ENCODE peak calls at places on chromosomes 1 and 21, in six cellular contexts. One of them, this sample, is unnamed.

GRCh38 chr1:206514821-206515387 is 7.6 kb downstream of the RASSF5 start:
- DNase-seq in IMR-90: no peak
- DNase-seq in H9: no peak
- DNase-seq in neuronal stem cell: no peak
- DNase-seq in H1: no peak
- DNase-seq in mesenchymal stem cell: no peak
- DNase-seq in this sample: no peak

GRCh38 chr1:53410691-53411090 is 48.5 kb upstream of the DMRTB1 start:
- DNase-seq in IMR-90: no peak
- DNase-seq in H9: no peak
- DNase-seq in neuronal stem cell: no peak
- DNase-seq in H1: no peak
- DNase-seq in mesenchymal stem cell: no peak
- DNase-seq in this sample: no peak

GRCh38 chr21:38619865-38620513 is 121.7 kb upstream of the ERG start:
- DNase-seq in IMR-90: no peak
- DNase-seq in H9: no peak
- DNase-seq in neuronal stem cell: no peak
- DNase-seq in H1: no peak
- DNase-seq in mesenchymal stem cell: no peak
- DNase-seq in this sample: no peak

GRCh38 chr1:243974451-243975292 is 76.4 kb upstream of the ZBTB18 start:
- DNase-seq in IMR-90: peak
- DNase-seq in H9: no peak
- DNase-seq in neuronal stem cell: no peak
- DNase-seq in H1: peak
- DNase-seq in mesenchymal stem cell: peak
- DNase-seq in this sample: peak

GRCh38 chr1:37161171-37161570 is 126.9 kb upstream of the GRIK3 start:
- DNase-seq in IMR-90: no peak
- DNase-seq in H9: no peak
- DNase-seq in neuronal stem cell: no peak
- DNase-seq in H1: no peak
- DNase-seq in mesenchymal stem cell: no peak
- DNase-seq in this sample: no peak

GRCh38 chr1:231808990-231809389 is 182.4 kb downstream of the DISC1 start:
- DNase-seq in IMR-90: peak
- DNase-seq in H9: no peak
- DNase-seq in neuronal stem cell: no peak
- DNase-seq in H1: no peak
- DNase-seq in mesenchymal stem cell: peak
- DNase-seq in this sample: peak

GRCh38 chr1:48109390-48110009 is 112.3 kb upstream of the TRABD2B start:
- DNase-seq in IMR-90: peak
- DNase-seq in H9: no peak
- DNase-seq in neuronal stem cell: peak
- DNase-seq in H1: no peak
- DNase-seq in mesenchymal stem cell: peak
- DNase-seq in this sample: peak

GRCh38 chr1:34060331-34060730 is 104.7 kb downstream of the CSMD2 start:
- DNase-seq in IMR-90: no peak
- DNase-seq in H9: no peak
- DNase-seq in neuronal stem cell: no peak
- DNase-seq in H1: no peak
- DNase-seq in mesenchymal stem cell: no peak
- DNase-seq in this sample: no peak

GRCh38 chr1:10122926-10123325 is 87.4 kb upstream of the KIF1B start:
- DNase-seq in IMR-90: peak
- DNase-seq in H9: no peak
- DNase-seq in neuronal stem cell: no peak
- DNase-seq in H1: no peak
- DNase-seq in mesenchymal stem cell: peak
- DNase-seq in this sample: no peak

GRCh38 chr1:49048188-49048587 is 271.5 kb upstream of the BEND5 start:
- DNase-seq in IMR-90: no peak
- DNase-seq in H9: no peak
- DNase-seq in neuronal stem cell: no peak
- DNase-seq in H1: no peak
- DNase-seq in mesenchymal stem cell: no peak
- DNase-seq in this sample: peak

GRCh38 chr1:112817555-112818373 is 102.6 kb upstream of the PPM1J start:
- DNase-seq in IMR-90: no peak
- DNase-seq in H9: peak
- DNase-seq in neuronal stem cell: no peak
- DNase-seq in H1: peak
- DNase-seq in mesenchymal stem cell: no peak
- DNase-seq in this sample: peak

GRCh38 chr1:180567664-180568063 is 8.9 kb downstream of the OVAAL start:
- DNase-seq in IMR-90: no peak
- DNase-seq in H9: no peak
- DNase-seq in neuronal stem cell: no peak
- DNase-seq in H1: no peak
- DNase-seq in mesenchymal stem cell: no peak
- DNase-seq in this sample: no peak

GRCh38 chr1:40633563-40634376 is 31.7 kb downstream of the RIMS3 start:
- DNase-seq in IMR-90: no peak
- DNase-seq in H9: no peak
- DNase-seq in neuronal stem cell: no peak
- DNase-seq in H1: no peak
- DNase-seq in mesenchymal stem cell: no peak
- DNase-seq in this sample: no peak

GRCh38 chr1:117567976-117568375 is 37.9 kb upstream of the TENT5C start:
- DNase-seq in IMR-90: no peak
- DNase-seq in H9: no peak
- DNase-seq in neuronal stem cell: no peak
- DNase-seq in H1: peak
- DNase-seq in mesenchymal stem cell: no peak
- DNase-seq in this sample: no peak

GRCh38 chr21:37578471-37579126 is 212.0 kb downstream of the DYRK1A start:
- DNase-seq in IMR-90: no peak
- DNase-seq in H9: no peak
- DNase-seq in neuronal stem cell: no peak
- DNase-seq in H1: no peak
- DNase-seq in mesenchymal stem cell: no peak
- DNase-seq in this sample: no peak

GRCh38 chr1:47449702-47450552 is 12.1 kb downstream of the FOXD2 start:
- DNase-seq in IMR-90: no peak
- DNase-seq in H9: peak
- DNase-seq in neuronal stem cell: no peak
- DNase-seq in H1: peak
- DNase-seq in mesenchymal stem cell: no peak
- DNase-seq in this sample: peak

GRCh38 chr1:55720243-55720642 is 505.1 kb upstream of the USP24 start:
- DNase-seq in IMR-90: peak
- DNase-seq in H9: no peak
- DNase-seq in neuronal stem cell: no peak
- DNase-seq in H1: no peak
- DNase-seq in mesenchymal stem cell: peak
- DNase-seq in this sample: no peak

GRCh38 chr1:198121058-198121829 is 35.6 kb upstream of the NEK7 start:
- DNase-seq in IMR-90: peak
- DNase-seq in H9: no peak
- DNase-seq in neuronal stem cell: no peak
- DNase-seq in H1: no peak
- DNase-seq in mesenchymal stem cell: peak
- DNase-seq in this sample: peak

GRCh38 chr1:22500476-22500875 is 48.8 kb downstream of the ZBTB40 start:
- DNase-seq in IMR-90: peak
- DNase-seq in H9: no peak
- DNase-seq in neuronal stem cell: no peak
- DNase-seq in H1: no peak
- DNase-seq in mesenchymal stem cell: peak
- DNase-seq in this sample: peak

GRCh38 chr1:206975313-206975712 is 5.1 kb upstream of the FCAMR start:
- DNase-seq in IMR-90: no peak
- DNase-seq in H9: no peak
- DNase-seq in neuronal stem cell: no peak
- DNase-seq in H1: no peak
- DNase-seq in mesenchymal stem cell: no peak
- DNase-seq in this sample: no peak

GRCh38 chr21:33396966-33397365 is 6.2 kb upstream of the IFNGR2 start:
- DNase-seq in IMR-90: peak
- DNase-seq in H9: no peak
- DNase-seq in neuronal stem cell: no peak
- DNase-seq in H1: no peak
- DNase-seq in mesenchymal stem cell: peak
- DNase-seq in this sample: no peak

DNA sequence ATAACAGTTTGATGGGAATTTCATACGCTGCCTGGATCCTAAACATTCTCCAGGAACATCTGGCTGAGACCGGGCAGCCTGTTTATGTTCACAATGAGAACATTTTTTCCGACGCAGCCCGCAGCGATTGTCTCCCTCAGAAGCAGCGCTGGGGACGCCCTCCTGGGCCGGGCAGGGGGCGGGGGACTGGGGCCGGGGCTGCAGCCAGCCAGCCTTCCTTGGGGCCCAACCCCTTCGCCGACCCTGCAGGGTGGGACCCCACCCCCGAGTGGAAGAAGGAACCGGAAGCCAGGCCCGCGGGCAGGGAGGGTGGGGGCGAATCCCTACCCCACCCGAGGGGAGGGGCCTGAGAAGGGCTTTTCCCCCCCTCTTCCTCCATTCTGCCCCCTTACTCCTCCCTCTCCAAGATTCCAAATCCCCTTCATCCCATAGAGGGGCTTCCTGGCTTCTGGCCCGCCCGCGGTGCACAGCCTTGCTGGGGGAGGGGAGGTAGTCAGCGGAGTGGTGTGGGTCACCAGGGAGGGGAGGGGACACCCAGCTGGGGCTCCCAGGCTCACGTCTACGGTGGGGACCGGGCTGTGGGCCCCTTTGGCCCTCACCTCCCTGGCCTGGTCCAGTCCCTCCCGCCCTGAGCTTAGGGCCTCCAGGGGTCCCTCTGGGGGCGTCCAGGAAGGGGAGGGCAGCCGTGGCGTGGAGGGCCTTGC is 60.6 kb downstream of the WNT9A start:
- DNase-seq in IMR-90: peak
- DNase-seq in H9: peak
- DNase-seq in neuronal stem cell: peak
- DNase-seq in H1: peak
- DNase-seq in mesenchymal stem cell: peak
- DNase-seq in this sample: peak
- H3K4ac ChIP-seq in IMR-90: no peak
- H3K4ac ChIP-seq in H9: no peak
- H3K4ac ChIP-seq in neuronal stem cell: peak
- H3K4ac ChIP-seq in H1: no peak
- H3K4ac ChIP-seq in mesenchymal stem cell: no peak
- H3K4ac ChIP-seq in this sample: peak

GRCh38 chr1:3149277-3149676 is 80.3 kb downstream of the PRDM16 start:
- DNase-seq in IMR-90: no peak
- DNase-seq in H9: no peak
- DNase-seq in neuronal stem cell: no peak
- DNase-seq in H1: no peak
- DNase-seq in mesenchymal stem cell: no peak
- DNase-seq in this sample: no peak

GRCh38 chr1:3146907-3147306 is 77.9 kb downstream of the PRDM16 start:
- DNase-seq in IMR-90: no peak
- DNase-seq in H9: no peak
- DNase-seq in neuronal stem cell: no peak
- DNase-seq in H1: no peak
- DNase-seq in mesenchymal stem cell: no peak
- DNase-seq in this sample: no peak

GRCh38 chr1:3148171-3148570 is 79.2 kb downstream of the PRDM16 start:
- DNase-seq in IMR-90: no peak
- DNase-seq in H9: no peak
- DNase-seq in neuronal stem cell: no peak
- DNase-seq in H1: no peak
- DNase-seq in mesenchymal stem cell: no peak
- DNase-seq in this sample: no peak

GRCh38 chr1:3145489-3146325 is 76.7 kb downstream of the PRDM16 start:
- DNase-seq in IMR-90: no peak
- DNase-seq in H9: no peak
- DNase-seq in neuronal stem cell: no peak
- DNase-seq in H1: no peak
- DNase-seq in mesenchymal stem cell: no peak
- DNase-seq in this sample: no peak

DNA sequence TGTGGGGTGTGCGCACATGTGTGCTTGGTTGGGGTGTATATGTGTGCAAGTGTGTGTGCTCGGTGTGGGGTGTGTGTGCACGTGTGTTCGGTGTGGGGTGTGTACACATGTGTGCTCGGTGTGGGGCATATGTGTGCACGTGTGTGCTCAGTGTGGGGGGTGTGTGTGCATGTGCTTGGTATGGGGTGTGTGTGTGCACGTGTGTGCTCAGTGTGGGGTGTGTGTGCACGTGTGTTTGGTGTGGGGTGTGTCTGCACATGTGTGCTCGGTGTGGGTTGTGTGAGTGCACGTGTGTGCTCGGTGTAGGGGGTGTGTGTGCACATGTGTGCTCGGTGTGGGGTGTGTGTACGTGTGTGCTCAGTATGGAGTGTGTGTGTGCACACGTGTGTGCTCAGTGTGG is 77.5 kb downstream of the PRDM16 start:
- DNase-seq in IMR-90: no peak
- DNase-seq in H9: no peak
- DNase-seq in neuronal stem cell: no peak
- DNase-seq in H1: no peak
- DNase-seq in mesenchymal stem cell: no peak
- DNase-seq in this sample: no peak
- H3K23ac ChIP-seq in IMR-90: no peak
- H3K23ac ChIP-seq in H9: no peak
- H3K23ac ChIP-seq in neuronal stem cell: peak
- H3K23ac ChIP-seq in H1: no peak
- H3K23ac ChIP-seq in mesenchymal stem cell: no peak
- H3K23ac ChIP-seq in this sample: no peak

GRCh38 chr1:200432586-200432985 is 22.8 kb upstream of the ZNF281 start:
- DNase-seq in IMR-90: peak
- DNase-seq in H9: no peak
- DNase-seq in neuronal stem cell: no peak
- DNase-seq in H1: no peak
- DNase-seq in mesenchymal stem cell: no peak
- DNase-seq in this sample: no peak
- H2BK15ac ChIP-seq in IMR-90: no peak
- H2BK15ac ChIP-seq in H9: no peak
- H2BK15ac ChIP-seq in neuronal stem cell: no peak
- H2BK15ac ChIP-seq in H1: no peak
- H2BK15ac ChIP-seq in mesenchymal stem cell: no peak
- H2BK15ac ChIP-seq in this sample: no peak

GRCh38 chr21:46284077-46284644 is 1.2 kb downstream of the MCM3AP start:
- DNase-seq in IMR-90: no peak
- DNase-seq in H9: no peak
- DNase-seq in neuronal stem cell: no peak
- DNase-seq in H1: no peak
- DNase-seq in mesenchymal stem cell: no peak
- DNase-seq in this sample: no peak

GRCh38 chr21:46285206-46285661 is at the start of gene MCM3AP:
- DNase-seq in IMR-90: no peak
- DNase-seq in H9: no peak
- DNase-seq in neuronal stem cell: no peak
- DNase-seq in H1: no peak
- DNase-seq in mesenchymal stem cell: no peak
- DNase-seq in this sample: no peak

GRCh38 chr21:46286668-46286982 is 483 bp downstream of the YBEY start:
- DNase-seq in IMR-90: no peak
- DNase-seq in H9: no peak
- DNase-seq in neuronal stem cell: no peak
- DNase-seq in H1: no peak
- DNase-seq in mesenchymal stem cell: no peak
- DNase-seq in this sample: no peak

GRCh38 chr21:46285761-46286667 is at the start of gene YBEY:
- DNase-seq in IMR-90: peak
- DNase-seq in H9: peak
- DNase-seq in neuronal stem cell: peak
- DNase-seq in H1: peak
- DNase-seq in mesenchymal stem cell: peak
- DNase-seq in this sample: peak

GRCh38 chr21:46284722-46285121 is 689 bp downstream of the MCM3AP start:
- DNase-seq in IMR-90: no peak
- DNase-seq in H9: no peak
- DNase-seq in neuronal stem cell: no peak
- DNase-seq in H1: no peak
- DNase-seq in mesenchymal stem cell: no peak
- DNase-seq in this sample: no peak
- H3K4ac ChIP-seq in IMR-90: no peak
- H3K4ac ChIP-seq in H9: no peak
- H3K4ac ChIP-seq in neuronal stem cell: no peak
- H3K4ac ChIP-seq in H1: no peak
- H3K4ac ChIP-seq in mesenchymal stem cell: no peak
- H3K4ac ChIP-seq in this sample: no peak

This sample was measured in mesendoderm.